ENCODE peak calls at places on chromosomes 7 and 10, in four cellular contexts. One of them, this sample, is unnamed.

GRCh38 chr10:120422459-120422858 is 34.6 kb upstream of the PLPP4 start:
- DNase-seq in brain microvascular endothelial cell: peak; percentile 79
- DNase-seq in left ventricle myocardium inferior: no peak
- DNase-seq in CD4-positive, alpha-beta T cell: no peak
- DNase-seq in this sample: no peak

GRCh38 chr10:58137813-58138212 is 129.9 kb downstream of the IPMK start:
- DNase-seq in CD4-positive, alpha-beta T cell: no peak
- DNase-seq in left ventricle myocardium inferior: no peak
- DNase-seq in brain microvascular endothelial cell: no peak
- DNase-seq in this sample: no peak

GRCh38 chr10:90398551-90398950 is 459.3 kb downstream of the HTR7 start:
- DNase-seq in CD4-positive, alpha-beta T cell: no peak
- DNase-seq in brain microvascular endothelial cell: no peak
- DNase-seq in left ventricle myocardium inferior: no peak
- DNase-seq in this sample: no peak

GRCh38 chr10:68955414-68955785 is 570 bp upstream of the DDX21 start:
- DNase-seq in left ventricle myocardium inferior: no peak
- DNase-seq in brain microvascular endothelial cell: no peak
- DNase-seq in CD4-positive, alpha-beta T cell: peak; percentile 1
- DNase-seq in this sample: no peak

GRCh38 chr10:31318382-31318853 is 598 bp upstream of the ZEB1 start:
- DNase-seq in CD4-positive, alpha-beta T cell: no peak
- DNase-seq in brain microvascular endothelial cell: peak; percentile 46
- DNase-seq in left ventricle myocardium inferior: peak; percentile 51
- DNase-seq in this sample: peak; percentile 32

GRCh38 chr10:6204341-6205191 is 1.8 kb downstream of the PFKFB3 start:
- DNase-seq in left ventricle myocardium inferior: peak; percentile 53
- DNase-seq in brain microvascular endothelial cell: peak; percentile 65
- DNase-seq in CD4-positive, alpha-beta T cell: no peak
- DNase-seq in this sample: no peak

GRCh38 chr7:26153823-26154783 is 2.1 kb downstream of the NFE2L3 start:
- DNase-seq in left ventricle myocardium inferior: no peak
- DNase-seq in CD4-positive, alpha-beta T cell: no peak
- DNase-seq in brain microvascular endothelial cell: peak; percentile 52
- DNase-seq in this sample: no peak

GRCh38 chr7:130875901-130876300 is 141.9 kb upstream of the KLF14 start:
- DNase-seq in brain microvascular endothelial cell: no peak
- DNase-seq in left ventricle myocardium inferior: no peak
- DNase-seq in CD4-positive, alpha-beta T cell: no peak
- DNase-seq in this sample: no peak

GRCh38 chr7:22442887-22443369 is 57.1 kb downstream of the STEAP1B start:
- DNase-seq in brain microvascular endothelial cell: no peak
- DNase-seq in CD4-positive, alpha-beta T cell: no peak
- DNase-seq in left ventricle myocardium inferior: no peak
- DNase-seq in this sample: no peak

GRCh38 chr7:26949319-26949718 is 84.9 kb upstream of the SKAP2 start:
- DNase-seq in CD4-positive, alpha-beta T cell: no peak
- DNase-seq in left ventricle myocardium inferior: no peak
- DNase-seq in brain microvascular endothelial cell: no peak
- DNase-seq in this sample: no peak

GRCh38 chr10:87882555-87883294 is 19.3 kb downstream of the PTEN start:
- DNase-seq in CD4-positive, alpha-beta T cell: no peak
- DNase-seq in brain microvascular endothelial cell: no peak
- DNase-seq in left ventricle myocardium inferior: no peak
- DNase-seq in this sample: no peak

GRCh38 chr7:5695037-5695708 is 86.3 kb downstream of the RNF216 start:
- DNase-seq in CD4-positive, alpha-beta T cell: peak; percentile 61
- DNase-seq in brain microvascular endothelial cell: peak; percentile 85
- DNase-seq in left ventricle myocardium inferior: no peak
- DNase-seq in this sample: peak; percentile 67

GRCh38 chr10:123800299-123800698 is 91.3 kb downstream of the CPXM2 start:
- DNase-seq in brain microvascular endothelial cell: no peak
- DNase-seq in CD4-positive, alpha-beta T cell: no peak
- DNase-seq in left ventricle myocardium inferior: no peak
- DNase-seq in this sample: no peak

GRCh38 chr10:116877391-116877790 is 28.1 kb downstream of the ENO4 start:
- DNase-seq in brain microvascular endothelial cell: no peak
- DNase-seq in left ventricle myocardium inferior: no peak
- DNase-seq in CD4-positive, alpha-beta T cell: no peak
- DNase-seq in this sample: no peak

GRCh38 chr7:46716926-46717325 is 795.9 kb upstream of the IGFBP3 start:
- DNase-seq in left ventricle myocardium inferior: no peak
- DNase-seq in brain microvascular endothelial cell: no peak
- DNase-seq in CD4-positive, alpha-beta T cell: no peak
- DNase-seq in this sample: no peak

GRCh38 chr7:39741942-39742623 is 118.7 kb downstream of the RALA start:
- DNase-seq in CD4-positive, alpha-beta T cell: peak; percentile 23
- DNase-seq in brain microvascular endothelial cell: peak; percentile 4
- DNase-seq in left ventricle myocardium inferior: peak; percentile 47
- DNase-seq in this sample: no peak

GRCh38 chr7:31095286-31096197 is 43.4 kb downstream of the ADCYAP1R1 start:
- DNase-seq in CD4-positive, alpha-beta T cell: no peak
- DNase-seq in left ventricle myocardium inferior: no peak
- DNase-seq in brain microvascular endothelial cell: no peak
- DNase-seq in this sample: no peak

GRCh38 chr7:28748346-28748745 is 209.8 kb downstream of the TRIL start:
- DNase-seq in CD4-positive, alpha-beta T cell: no peak
- DNase-seq in brain microvascular endothelial cell: no peak
- DNase-seq in left ventricle myocardium inferior: no peak
- DNase-seq in this sample: no peak

GRCh38 chr10:104638861-104639594 is 2.1 kb upstream of the SORCS3 start:
- DNase-seq in brain microvascular endothelial cell: no peak
- DNase-seq in CD4-positive, alpha-beta T cell: no peak
- DNase-seq in left ventricle myocardium inferior: no peak
- DNase-seq in this sample: no peak

GRCh38 chr10:91034494-91035157 is 113.7 kb upstream of the ANKRD1 start:
- DNase-seq in CD4-positive, alpha-beta T cell: no peak
- DNase-seq in left ventricle myocardium inferior: peak; percentile 70
- DNase-seq in brain microvascular endothelial cell: no peak
- DNase-seq in this sample: peak; percentile 58

GRCh38 chr7:19621740-19622139 is 87.1 kb downstream of the POLR1F start:
- DNase-seq in left ventricle myocardium inferior: no peak
- DNase-seq in brain microvascular endothelial cell: peak; percentile 27
- DNase-seq in CD4-positive, alpha-beta T cell: no peak
- DNase-seq in this sample: no peak

GRCh38 chr7:17913250-17913649 is 27.0 kb downstream of the SNX13 start:
- DNase-seq in CD4-positive, alpha-beta T cell: no peak
- DNase-seq in left ventricle myocardium inferior: no peak
- DNase-seq in brain microvascular endothelial cell: no peak
- DNase-seq in this sample: no peak

GRCh38 chr10:484441-484924 is 205.0 kb downstream of the DIP2C start:
- DNase-seq in left ventricle myocardium inferior: no peak
- DNase-seq in brain microvascular endothelial cell: peak; percentile 69
- DNase-seq in CD4-positive, alpha-beta T cell: peak; percentile 25
- DNase-seq in this sample: no peak

GRCh38 chr10:815338-816104 is 116.0 kb downstream of the LARP4B start:
- DNase-seq in brain microvascular endothelial cell: no peak
- DNase-seq in left ventricle myocardium inferior: no peak
- DNase-seq in CD4-positive, alpha-beta T cell: no peak
- DNase-seq in this sample: no peak

GRCh38 chr10:77251297-77252013 is 386.2 kb downstream of the KCNMA1 start:
- DNase-seq in CD4-positive, alpha-beta T cell: no peak
- DNase-seq in brain microvascular endothelial cell: peak; percentile 47
- DNase-seq in left ventricle myocardium inferior: no peak
- DNase-seq in this sample: peak; percentile 10

GRCh38 chr7:47982610-47983009 is 3.2 kb upstream of the HUS1 start:
- DNase-seq in brain microvascular endothelial cell: no peak
- DNase-seq in left ventricle myocardium inferior: no peak
- DNase-seq in CD4-positive, alpha-beta T cell: no peak
- DNase-seq in this sample: no peak

GRCh38 chr7:93332172-93332571 is 100.0 kb downstream of the VPS50 start:
- DNase-seq in CD4-positive, alpha-beta T cell: no peak
- DNase-seq in left ventricle myocardium inferior: no peak
- DNase-seq in brain microvascular endothelial cell: no peak
- DNase-seq in this sample: no peak

GRCh38 chr10:78491812-78492211 is 458.1 kb downstream of the RPS24 start:
- DNase-seq in left ventricle myocardium inferior: no peak
- DNase-seq in brain microvascular endothelial cell: no peak
- DNase-seq in CD4-positive, alpha-beta T cell: no peak
- DNase-seq in this sample: no peak

DNA sequence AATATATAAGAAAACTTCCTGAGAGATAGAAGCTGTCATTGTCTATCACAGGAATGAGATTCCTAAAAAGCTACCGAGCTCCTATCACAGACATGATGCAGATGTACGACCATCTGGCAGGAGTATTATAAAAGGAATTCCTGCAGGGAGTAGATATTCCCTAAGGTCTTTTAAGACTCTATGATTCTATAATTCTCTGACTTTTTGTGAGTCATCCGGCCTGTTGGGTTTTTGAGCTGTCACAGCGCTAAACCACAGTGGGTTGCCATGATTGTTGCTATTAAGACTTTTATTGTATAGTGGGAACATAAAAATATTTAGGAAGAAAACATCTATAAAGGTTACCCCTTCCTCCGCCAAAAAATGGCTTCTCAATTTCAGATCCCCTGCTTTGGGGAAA is 223.4 kb downstream of the BMPER start:
- DNase-seq in brain microvascular endothelial cell: peak; percentile 81
- DNase-seq in CD4-positive, alpha-beta T cell: no peak
- DNase-seq in left ventricle myocardium inferior: no peak
- DNase-seq in this sample: no peak
- H3K27ac ChIP-seq in brain microvascular endothelial cell: no peak overlapping the region
- H3K27ac ChIP-seq in CD4-positive, alpha-beta T cell: no peak overlapping the region
- H3K27ac ChIP-seq in left ventricle myocardium inferior: no peak overlapping the region
- H3K27ac ChIP-seq in this sample: no peak overlapping the region

GRCh38 chr10:62811159-62811875 is 4.8 kb downstream of the EGR2 start:
- DNase-seq in CD4-positive, alpha-beta T cell: no peak
- DNase-seq in left ventricle myocardium inferior: no peak
- DNase-seq in brain microvascular endothelial cell: no peak
- DNase-seq in this sample: no peak
- H3K27ac ChIP-seq in CD4-positive, alpha-beta T cell: no peak overlapping the region
- H3K27ac ChIP-seq in left ventricle myocardium inferior: no peak overlapping the region
- H3K27ac ChIP-seq in brain microvascular endothelial cell: no peak overlapping the region
- H3K27ac ChIP-seq in this sample: no peak overlapping the region

GRCh38 chr7:41336455-41336952 is 366.4 kb downstream of the INHBA start:
- DNase-seq in CD4-positive, alpha-beta T cell: no peak
- DNase-seq in left ventricle myocardium inferior: no peak
- DNase-seq in brain microvascular endothelial cell: no peak
- DNase-seq in this sample: no peak
- H3K27ac ChIP-seq in CD4-positive, alpha-beta T cell: no peak overlapping the region
- H3K27ac ChIP-seq in left ventricle myocardium inferior: no peak overlapping the region
- H3K27ac ChIP-seq in brain microvascular endothelial cell: no peak overlapping the region
- H3K27ac ChIP-seq in this sample: no peak overlapping the region

GRCh38 chr7:119782286-119782685 is 490.7 kb upstream of the KCND2 start:
- DNase-seq in CD4-positive, alpha-beta T cell: no peak
- DNase-seq in brain microvascular endothelial cell: no peak
- DNase-seq in left ventricle myocardium inferior: no peak
- DNase-seq in this sample: no peak

GRCh38 chr7:119783799-119784198 is 489.2 kb upstream of the KCND2 start:
- DNase-seq in CD4-positive, alpha-beta T cell: no peak
- DNase-seq in brain microvascular endothelial cell: peak; percentile 79
- DNase-seq in left ventricle myocardium inferior: no peak
- DNase-seq in this sample: no peak
- H3K27ac ChIP-seq in CD4-positive, alpha-beta T cell: no peak overlapping the region
- H3K27ac ChIP-seq in brain microvascular endothelial cell: no peak overlapping the region
- H3K27ac ChIP-seq in left ventricle myocardium inferior: no peak overlapping the region
- H3K27ac ChIP-seq in this sample: no peak overlapping the region

GRCh38 chr7:134696261-134696660 is 49.6 kb downstream of the BPGM start:
- DNase-seq in left ventricle myocardium inferior: no peak
- DNase-seq in brain microvascular endothelial cell: no peak
- DNase-seq in CD4-positive, alpha-beta T cell: no peak
- DNase-seq in this sample: no peak
- H3K27ac ChIP-seq in left ventricle myocardium inferior: peak overlapping the region; percentile 30
- H3K27ac ChIP-seq in brain microvascular endothelial cell: no peak overlapping the region
- H3K27ac ChIP-seq in CD4-positive, alpha-beta T cell: no peak overlapping the region
- H3K27ac ChIP-seq in this sample: no peak overlapping the region

GRCh38 chr10:114272696-114273095 is 33.6 kb downstream of the VWA2 start:
- DNase-seq in CD4-positive, alpha-beta T cell: no peak
- DNase-seq in brain microvascular endothelial cell: no peak
- DNase-seq in left ventricle myocardium inferior: no peak
- DNase-seq in this sample: no peak

GRCh38 chr10:114271779-114272167 is 32.7 kb downstream of the VWA2 start:
- DNase-seq in left ventricle myocardium inferior: no peak
- DNase-seq in brain microvascular endothelial cell: peak; percentile 94
- DNase-seq in CD4-positive, alpha-beta T cell: no peak
- DNase-seq in this sample: no peak

GRCh38 chr10:114274616-114275453 is 35.8 kb downstream of the VWA2 start:
- DNase-seq in left ventricle myocardium inferior: no peak
- DNase-seq in brain microvascular endothelial cell: no peak
- DNase-seq in CD4-positive, alpha-beta T cell: no peak
- DNase-seq in this sample: no peak

GRCh38 chr10:114273910-114274309 is 34.9 kb downstream of the VWA2 start:
- DNase-seq in CD4-positive, alpha-beta T cell: no peak
- DNase-seq in brain microvascular endothelial cell: no peak
- DNase-seq in left ventricle myocardium inferior: no peak
- DNase-seq in this sample: no peak

DNA sequence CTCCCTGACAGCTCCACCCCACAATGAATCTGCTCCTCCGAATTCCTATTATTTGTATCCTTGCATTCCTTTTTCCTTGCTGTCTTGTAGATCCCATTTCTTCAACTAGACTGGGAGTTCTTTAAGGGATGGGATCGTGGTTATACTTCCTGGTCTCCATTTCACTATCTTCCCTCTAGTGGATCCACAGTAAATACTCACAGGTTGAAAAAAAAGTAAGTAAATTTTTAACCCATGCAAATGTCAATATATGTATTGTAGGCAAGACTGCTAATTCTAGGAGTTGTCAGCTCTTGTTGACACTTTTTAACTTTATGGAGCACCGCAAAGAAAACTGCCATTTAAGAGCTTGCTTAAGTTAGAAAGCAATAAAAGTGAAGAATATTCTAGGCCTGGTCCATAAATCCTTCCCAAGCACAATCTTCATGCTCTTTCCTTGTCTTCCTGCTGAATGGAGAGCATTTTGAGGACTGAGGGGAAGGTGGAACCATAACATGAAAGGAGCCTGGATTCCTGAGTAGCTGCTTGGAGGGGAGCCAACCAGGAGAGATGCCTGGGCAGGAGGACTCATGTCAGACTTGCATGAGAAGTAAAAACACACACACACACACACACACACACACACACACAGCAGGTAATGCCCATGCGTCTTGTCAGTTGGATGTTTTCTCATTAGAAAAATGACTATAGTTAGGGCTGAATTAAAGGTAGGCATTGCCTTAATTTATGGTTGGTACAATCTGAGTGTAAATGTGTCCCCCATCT is 32.1 kb downstream of the VWA2 start:
- DNase-seq in CD4-positive, alpha-beta T cell: no peak
- DNase-seq in left ventricle myocardium inferior: no peak
- DNase-seq in brain microvascular endothelial cell: no peak
- DNase-seq in this sample: no peak
- H3K27ac ChIP-seq in CD4-positive, alpha-beta T cell: no peak overlapping the region
- H3K27ac ChIP-seq in left ventricle myocardium inferior: peak overlapping the region; percentile 50
- H3K27ac ChIP-seq in brain microvascular endothelial cell: no peak overlapping the region
- H3K27ac ChIP-seq in this sample: no peak overlapping the region

GRCh38 chr7:706721-707120 is 19.8 kb upstream of the DNAAF5 start:
- DNase-seq in brain microvascular endothelial cell: no peak
- DNase-seq in CD4-positive, alpha-beta T cell: no peak
- DNase-seq in left ventricle myocardium inferior: no peak
- DNase-seq in this sample: no peak
- H3K27ac ChIP-seq in brain microvascular endothelial cell: no peak overlapping the region
- H3K27ac ChIP-seq in CD4-positive, alpha-beta T cell: no peak overlapping the region
- H3K27ac ChIP-seq in left ventricle myocardium inferior: no peak overlapping the region
- H3K27ac ChIP-seq in this sample: no peak overlapping the region

GRCh38 chr7:138239244-138239643 is 163.0 kb downstream of the AKR1D1 start:
- DNase-seq in brain microvascular endothelial cell: no peak
- DNase-seq in left ventricle myocardium inferior: no peak
- DNase-seq in CD4-positive, alpha-beta T cell: no peak
- DNase-seq in this sample: no peak
- H3K27ac ChIP-seq in brain microvascular endothelial cell: no peak overlapping the region
- H3K27ac ChIP-seq in left ventricle myocardium inferior: no peak overlapping the region
- H3K27ac ChIP-seq in CD4-positive, alpha-beta T cell: no peak overlapping the region
- H3K27ac ChIP-seq in this sample: no peak overlapping the region

GRCh38 chr10:42491801-42492200 is 146.6 kb downstream of the ZNF33B start:
- DNase-seq in brain microvascular endothelial cell: no peak
- DNase-seq in CD4-positive, alpha-beta T cell: no peak
- DNase-seq in left ventricle myocardium inferior: no peak
- DNase-seq in this sample: no peak
- H3K27ac ChIP-seq in brain microvascular endothelial cell: no peak overlapping the region
- H3K27ac ChIP-seq in CD4-positive, alpha-beta T cell: no peak overlapping the region
- H3K27ac ChIP-seq in left ventricle myocardium inferior: no peak overlapping the region
- H3K27ac ChIP-seq in this sample: no peak overlapping the region

This sample was measured in substantia nigra.